ENCODE peak calls at places on chromosomes 5 and 9, in nine cellular contexts. One of them, this sample, is unnamed.

GRCh38 chr5:51043740-51044139 is 339.5 kb upstream of the ISL1 start:
- DNase-seq in GM23338: no peak
- DNase-seq in MM.1S: no peak
- DNase-seq in OCI-LY7: no peak
- DNase-seq in PC-3: no peak
- DNase-seq in GM23248: no peak
- DNase-seq in neural progenitor cell: no peak
- DNase-seq in SK-N-SH: no peak
- DNase-seq in HCT116: no peak
- DNase-seq in this sample: no peak

GRCh38 chr5:154575869-154576806 is 98.1 kb upstream of the HAND1 start:
- DNase-seq in GM23338: peak
- DNase-seq in MM.1S: peak
- DNase-seq in OCI-LY7: peak
- DNase-seq in PC-3: peak
- DNase-seq in GM23248: no peak
- DNase-seq in neural progenitor cell: no peak
- DNase-seq in SK-N-SH: peak
- DNase-seq in HCT116: no peak
- DNase-seq in this sample: no peak

GRCh38 chr5:30500513-30500912 is 693.0 kb upstream of the CDH6 start:
- DNase-seq in GM23338: no peak
- DNase-seq in MM.1S: no peak
- DNase-seq in OCI-LY7: no peak
- DNase-seq in PC-3: no peak
- DNase-seq in GM23248: no peak
- DNase-seq in neural progenitor cell: no peak
- DNase-seq in SK-N-SH: no peak
- DNase-seq in HCT116: no peak
- DNase-seq in this sample: no peak

GRCh38 chr5:166712447-166712846 is 1579.0 kb upstream of the WWC1 start:
- DNase-seq in GM23338: no peak
- DNase-seq in MM.1S: no peak
- DNase-seq in OCI-LY7: no peak
- DNase-seq in PC-3: no peak
- DNase-seq in GM23248: no peak
- DNase-seq in neural progenitor cell: no peak
- DNase-seq in SK-N-SH: no peak
- DNase-seq in HCT116: no peak
- DNase-seq in this sample: no peak

GRCh38 chr9:81479573-81479972 is 209.8 kb downstream of the TLE1 start:
- DNase-seq in GM23338: no peak
- DNase-seq in MM.1S: no peak
- DNase-seq in OCI-LY7: no peak
- DNase-seq in PC-3: no peak
- DNase-seq in GM23248: no peak
- DNase-seq in neural progenitor cell: no peak
- DNase-seq in SK-N-SH: no peak
- DNase-seq in HCT116: no peak
- DNase-seq in this sample: no peak

GRCh38 chr9:18466101-18466500 is 7.9 kb upstream of the ADAMTSL1 start:
- DNase-seq in GM23338: no peak
- DNase-seq in MM.1S: no peak
- DNase-seq in OCI-LY7: no peak
- DNase-seq in PC-3: no peak
- DNase-seq in GM23248: no peak
- DNase-seq in neural progenitor cell: no peak
- DNase-seq in SK-N-SH: no peak
- DNase-seq in HCT116: no peak
- DNase-seq in this sample: no peak

GRCh38 chr9:98745470-98745869 is 36.7 kb upstream of the GABBR2 start:
- DNase-seq in GM23338: no peak
- DNase-seq in MM.1S: no peak
- DNase-seq in OCI-LY7: no peak
- DNase-seq in PC-3: no peak
- DNase-seq in GM23248: no peak
- DNase-seq in neural progenitor cell: no peak
- DNase-seq in SK-N-SH: no peak
- DNase-seq in HCT116: no peak
- DNase-seq in this sample: no peak

GRCh38 chr9:137316012-137316981 is 14.2 kb upstream of the NRARP start:
- DNase-seq in GM23338: peak
- DNase-seq in MM.1S: no peak
- DNase-seq in OCI-LY7: peak
- DNase-seq in PC-3: peak
- DNase-seq in GM23248: peak
- DNase-seq in neural progenitor cell: peak
- DNase-seq in SK-N-SH: peak
- DNase-seq in HCT116: no peak
- DNase-seq in this sample: peak

GRCh38 chr5:67204821-67205220 is 8.2 kb upstream of the CD180 start:
- DNase-seq in GM23338: no peak
- DNase-seq in MM.1S: no peak
- DNase-seq in OCI-LY7: no peak
- DNase-seq in PC-3: no peak
- DNase-seq in GM23248: no peak
- DNase-seq in neural progenitor cell: no peak
- DNase-seq in SK-N-SH: no peak
- DNase-seq in HCT116: no peak
- DNase-seq in this sample: no peak

GRCh38 chr5:73625905-73626811 is at the start of gene ARHGEF28:
- DNase-seq in GM23338: peak
- DNase-seq in MM.1S: peak
- DNase-seq in OCI-LY7: no peak
- DNase-seq in PC-3: peak
- DNase-seq in GM23248: peak
- DNase-seq in neural progenitor cell: peak
- DNase-seq in SK-N-SH: peak
- DNase-seq in HCT116: no peak
- DNase-seq in this sample: peak

GRCh38 chr5:170176916-170177315 is 55.9 kb upstream of the C5orf58 start:
- DNase-seq in GM23338: no peak
- DNase-seq in MM.1S: no peak
- DNase-seq in OCI-LY7: no peak
- DNase-seq in PC-3: no peak
- DNase-seq in GM23248: no peak
- DNase-seq in neural progenitor cell: no peak
- DNase-seq in SK-N-SH: no peak
- DNase-seq in HCT116: no peak
- DNase-seq in this sample: no peak

GRCh38 chr5:15904894-15905805 is 274.4 kb downstream of the MARCHF11 start:
- DNase-seq in GM23338: no peak
- DNase-seq in MM.1S: no peak
- DNase-seq in OCI-LY7: no peak
- DNase-seq in PC-3: no peak
- DNase-seq in GM23248: peak
- DNase-seq in neural progenitor cell: no peak
- DNase-seq in SK-N-SH: no peak
- DNase-seq in HCT116: no peak
- DNase-seq in this sample: no peak

GRCh38 chr5:105230516-105230915 is 1667.9 kb upstream of the NUDT12 start:
- DNase-seq in GM23338: no peak
- DNase-seq in MM.1S: no peak
- DNase-seq in OCI-LY7: no peak
- DNase-seq in PC-3: no peak
- DNase-seq in GM23248: no peak
- DNase-seq in neural progenitor cell: no peak
- DNase-seq in SK-N-SH: no peak
- DNase-seq in HCT116: no peak
- DNase-seq in this sample: no peak

GRCh38 chr5:120540097-120540496 is 76.0 kb downstream of the PRR16 start:
- DNase-seq in GM23338: no peak
- DNase-seq in MM.1S: no peak
- DNase-seq in OCI-LY7: no peak
- DNase-seq in PC-3: no peak
- DNase-seq in GM23248: no peak
- DNase-seq in neural progenitor cell: no peak
- DNase-seq in SK-N-SH: no peak
- DNase-seq in HCT116: no peak
- DNase-seq in this sample: no peak

GRCh38 chr9:37390759-37391158 is 31.7 kb upstream of the GRHPR start:
- DNase-seq in GM23338: peak
- DNase-seq in MM.1S: peak
- DNase-seq in OCI-LY7: peak
- DNase-seq in PC-3: peak
- DNase-seq in GM23248: peak
- DNase-seq in neural progenitor cell: peak
- DNase-seq in SK-N-SH: no peak
- DNase-seq in HCT116: peak
- DNase-seq in this sample: peak

GRCh38 chr9:124212381-124213050 is 45.2 kb upstream of the NEK6 start:
- DNase-seq in GM23338: no peak
- DNase-seq in MM.1S: no peak
- DNase-seq in OCI-LY7: no peak
- DNase-seq in PC-3: peak
- DNase-seq in GM23248: peak
- DNase-seq in neural progenitor cell: no peak
- DNase-seq in SK-N-SH: no peak
- DNase-seq in HCT116: no peak
- DNase-seq in this sample: no peak

GRCh38 chr5:175900131-175900530 is 28.8 kb downstream of the CPLX2 start:
- DNase-seq in GM23338: no peak
- DNase-seq in MM.1S: no peak
- DNase-seq in OCI-LY7: no peak
- DNase-seq in PC-3: peak
- DNase-seq in GM23248: no peak
- DNase-seq in neural progenitor cell: no peak
- DNase-seq in SK-N-SH: no peak
- DNase-seq in HCT116: no peak
- DNase-seq in this sample: no peak

GRCh38 chr5:150584561-150585335 is 55.7 kb upstream of the SYNPO start:
- DNase-seq in GM23338: no peak
- DNase-seq in MM.1S: no peak
- DNase-seq in OCI-LY7: no peak
- DNase-seq in PC-3: no peak
- DNase-seq in GM23248: no peak
- DNase-seq in neural progenitor cell: no peak
- DNase-seq in SK-N-SH: no peak
- DNase-seq in HCT116: no peak
- DNase-seq in this sample: no peak

GRCh38 chr5:135032613-135033025 is 1.4 kb downstream of the PITX1 start:
- DNase-seq in GM23338: no peak
- DNase-seq in MM.1S: peak
- DNase-seq in OCI-LY7: no peak
- DNase-seq in PC-3: no peak
- DNase-seq in GM23248: peak
- DNase-seq in neural progenitor cell: no peak
- DNase-seq in SK-N-SH: no peak
- DNase-seq in HCT116: no peak
- DNase-seq in this sample: no peak
- TF ChIP-seq EZH2phosphoT487 in GM23338: peak
- TF ChIP-seq EZH2phosphoT487 in MM.1S: no peak
- TF ChIP-seq EZH2phosphoT487 in OCI-LY7: no peak
- TF ChIP-seq EZH2phosphoT487 in PC-3: no peak
- TF ChIP-seq EZH2phosphoT487 in GM23248: peak
- TF ChIP-seq EZH2phosphoT487 in neural progenitor cell: no peak
- TF ChIP-seq EZH2phosphoT487 in SK-N-SH: peak
- TF ChIP-seq EZH2phosphoT487 in HCT116: no peak
- TF ChIP-seq EZH2phosphoT487 in this sample: peak

GRCh38 chr5:137565450-137565849 is 66.3 kb upstream of the SPOCK1 start:
- DNase-seq in GM23338: no peak
- DNase-seq in MM.1S: no peak
- DNase-seq in OCI-LY7: no peak
- DNase-seq in PC-3: no peak
- DNase-seq in GM23248: peak
- DNase-seq in neural progenitor cell: no peak
- DNase-seq in SK-N-SH: no peak
- DNase-seq in HCT116: no peak
- DNase-seq in this sample: no peak
- TF ChIP-seq EZH2phosphoT487 in GM23338: no peak
- TF ChIP-seq EZH2phosphoT487 in MM.1S: no peak
- TF ChIP-seq EZH2phosphoT487 in OCI-LY7: no peak
- TF ChIP-seq EZH2phosphoT487 in PC-3: no peak
- TF ChIP-seq EZH2phosphoT487 in GM23248: no peak
- TF ChIP-seq EZH2phosphoT487 in neural progenitor cell: no peak
- TF ChIP-seq EZH2phosphoT487 in SK-N-SH: no peak
- TF ChIP-seq EZH2phosphoT487 in HCT116: no peak
- TF ChIP-seq EZH2phosphoT487 in this sample: no peak

GRCh38 chr9:13568851-13569618 is 289.5 kb upstream of the MPDZ start:
- DNase-seq in GM23338: peak
- DNase-seq in MM.1S: peak
- DNase-seq in OCI-LY7: no peak
- DNase-seq in PC-3: no peak
- DNase-seq in GM23248: no peak
- DNase-seq in neural progenitor cell: peak
- DNase-seq in SK-N-SH: no peak
- DNase-seq in HCT116: no peak
- DNase-seq in this sample: peak
- TF ChIP-seq EZH2phosphoT487 in GM23338: no peak
- TF ChIP-seq EZH2phosphoT487 in MM.1S: no peak
- TF ChIP-seq EZH2phosphoT487 in OCI-LY7: no peak
- TF ChIP-seq EZH2phosphoT487 in PC-3: no peak
- TF ChIP-seq EZH2phosphoT487 in GM23248: no peak
- TF ChIP-seq EZH2phosphoT487 in neural progenitor cell: no peak
- TF ChIP-seq EZH2phosphoT487 in SK-N-SH: no peak
- TF ChIP-seq EZH2phosphoT487 in HCT116: no peak
- TF ChIP-seq EZH2phosphoT487 in this sample: no peak

GRCh38 chr9:105880517-105880916 is 186.2 kb downstream of the TMEM38B start:
- DNase-seq in GM23338: no peak
- DNase-seq in MM.1S: no peak
- DNase-seq in OCI-LY7: no peak
- DNase-seq in PC-3: no peak
- DNase-seq in GM23248: no peak
- DNase-seq in neural progenitor cell: no peak
- DNase-seq in SK-N-SH: no peak
- DNase-seq in HCT116: no peak
- DNase-seq in this sample: no peak

GRCh38 chr9:105886136-105886535 is 191.8 kb downstream of the TMEM38B start:
- DNase-seq in GM23338: no peak
- DNase-seq in MM.1S: no peak
- DNase-seq in OCI-LY7: no peak
- DNase-seq in PC-3: no peak
- DNase-seq in GM23248: no peak
- DNase-seq in neural progenitor cell: no peak
- DNase-seq in SK-N-SH: no peak
- DNase-seq in HCT116: no peak
- DNase-seq in this sample: no peak

GRCh38 chr9:105884416-105884815 is 190.1 kb downstream of the TMEM38B start:
- DNase-seq in GM23338: no peak
- DNase-seq in MM.1S: no peak
- DNase-seq in OCI-LY7: no peak
- DNase-seq in PC-3: no peak
- DNase-seq in GM23248: no peak
- DNase-seq in neural progenitor cell: no peak
- DNase-seq in SK-N-SH: no peak
- DNase-seq in HCT116: no peak
- DNase-seq in this sample: no peak

GRCh38 chr9:105881654-105882349 is 187.5 kb downstream of the TMEM38B start:
- DNase-seq in GM23338: peak
- DNase-seq in MM.1S: peak
- DNase-seq in OCI-LY7: peak
- DNase-seq in PC-3: peak
- DNase-seq in GM23248: peak
- DNase-seq in neural progenitor cell: peak
- DNase-seq in SK-N-SH: peak
- DNase-seq in HCT116: peak
- DNase-seq in this sample: peak

DNA sequence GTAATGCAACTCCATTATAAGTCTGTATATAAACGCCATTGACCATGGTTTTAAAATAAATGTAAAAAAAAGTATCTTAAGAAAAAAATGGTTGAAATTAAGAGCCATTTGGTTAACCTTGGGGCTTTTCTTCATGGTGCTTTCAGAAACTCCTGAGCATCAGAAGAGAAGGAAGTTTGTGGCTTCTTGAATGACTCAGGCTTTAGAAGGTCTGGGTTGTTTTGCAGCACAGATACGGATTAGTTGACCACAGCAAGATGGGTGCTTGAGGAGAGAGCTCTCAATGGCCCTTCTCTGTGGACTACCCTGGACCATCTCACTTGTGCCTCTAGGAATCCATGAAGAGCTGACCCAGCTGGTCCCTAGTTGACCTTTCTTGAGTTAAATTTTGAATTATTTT is 189.5 kb downstream of the TMEM38B start:
- DNase-seq in GM23338: no peak
- DNase-seq in MM.1S: peak
- DNase-seq in OCI-LY7: no peak
- DNase-seq in PC-3: no peak
- DNase-seq in GM23248: no peak
- DNase-seq in neural progenitor cell: no peak
- DNase-seq in SK-N-SH: no peak
- DNase-seq in HCT116: no peak
- DNase-seq in this sample: no peak
- TF ChIP-seq EZH2phosphoT487 in GM23338: no peak
- TF ChIP-seq EZH2phosphoT487 in MM.1S: no peak
- TF ChIP-seq EZH2phosphoT487 in OCI-LY7: no peak
- TF ChIP-seq EZH2phosphoT487 in PC-3: no peak
- TF ChIP-seq EZH2phosphoT487 in GM23248: no peak
- TF ChIP-seq EZH2phosphoT487 in neural progenitor cell: no peak
- TF ChIP-seq EZH2phosphoT487 in SK-N-SH: no peak
- TF ChIP-seq EZH2phosphoT487 in HCT116: no peak
- TF ChIP-seq EZH2phosphoT487 in this sample: no peak

This sample was measured in hepatocyte.